ENCODE peak calls at places on chromosomes 12 and 14, in eight cellular contexts. One of them, this sample, is unnamed.

GRCh38 chr12:20601668-20602280 is 93.4 kb upstream of the SLCO1C1 start:
- DNase-seq in stomach: no peak
- DNase-seq in DND-41: no peak
- DNase-seq in thoracic aorta: no peak
- DNase-seq in tibial nerve: no peak
- DNase-seq in CD8-positive, alpha-beta T cell: no peak
- DNase-seq in tibial artery: no peak
- DNase-seq in endodermal cell: no peak
- DNase-seq in this sample: no peak

GRCh38 chr12:77045183-77045582 is 20.2 kb downstream of the E2F7 start:
- DNase-seq in stomach: no peak
- DNase-seq in DND-41: no peak
- DNase-seq in thoracic aorta: no peak
- DNase-seq in tibial nerve: no peak
- DNase-seq in CD8-positive, alpha-beta T cell: no peak
- DNase-seq in tibial artery: no peak
- DNase-seq in endodermal cell: no peak
- DNase-seq in this sample: no peak

GRCh38 chr12:62256408-62257079 is 3.7 kb upstream of the USP15 start:
- DNase-seq in stomach: no peak
- DNase-seq in DND-41: no peak
- DNase-seq in thoracic aorta: no peak
- DNase-seq in tibial nerve: no peak
- DNase-seq in CD8-positive, alpha-beta T cell: no peak
- DNase-seq in tibial artery: no peak
- DNase-seq in endodermal cell: no peak
- DNase-seq in this sample: no peak

GRCh38 chr14:105397350-105397931 is 897 bp upstream of the TEX22 start:
- DNase-seq in stomach: no peak
- DNase-seq in DND-41: no peak
- DNase-seq in thoracic aorta: no peak
- DNase-seq in tibial nerve: no peak
- DNase-seq in CD8-positive, alpha-beta T cell: no peak
- DNase-seq in tibial artery: no peak
- DNase-seq in endodermal cell: no peak
- DNase-seq in this sample: peak; percentile 21

GRCh38 chr14:36655963-36656768 is 5.5 kb upstream of the PAX9 start:
- DNase-seq in stomach: no peak
- DNase-seq in DND-41: no peak
- DNase-seq in thoracic aorta: no peak
- DNase-seq in tibial nerve: no peak
- DNase-seq in CD8-positive, alpha-beta T cell: no peak
- DNase-seq in tibial artery: no peak
- DNase-seq in endodermal cell: peak; percentile 94
- DNase-seq in this sample: no peak

GRCh38 chr12:65535951-65536350 is 257.5 kb downstream of the MSRB3 start:
- DNase-seq in stomach: no peak
- DNase-seq in DND-41: no peak
- DNase-seq in thoracic aorta: no peak
- DNase-seq in tibial nerve: no peak
- DNase-seq in CD8-positive, alpha-beta T cell: no peak
- DNase-seq in tibial artery: no peak
- DNase-seq in endodermal cell: no peak
- DNase-seq in this sample: no peak

GRCh38 chr12:53219956-53220856 is 11.8 kb downstream of the RARG start:
- DNase-seq in stomach: peak; percentile 72
- DNase-seq in DND-41: peak; percentile 63
- DNase-seq in thoracic aorta: no peak
- DNase-seq in tibial nerve: peak; percentile 55
- DNase-seq in CD8-positive, alpha-beta T cell: peak; percentile 82
- DNase-seq in tibial artery: peak; percentile 72
- DNase-seq in endodermal cell: peak; percentile 88
- DNase-seq in this sample: no peak

GRCh38 chr14:75258079-75258802 is 20.4 kb upstream of the FOS start:
- DNase-seq in stomach: peak; percentile 45
- DNase-seq in DND-41: no peak
- DNase-seq in thoracic aorta: no peak
- DNase-seq in tibial nerve: peak; percentile 73
- DNase-seq in CD8-positive, alpha-beta T cell: no peak
- DNase-seq in tibial artery: peak; percentile 82
- DNase-seq in endodermal cell: no peak
- DNase-seq in this sample: no peak

GRCh38 chr12:108633534-108634224 is at the start of gene SELPLG:
- DNase-seq in stomach: peak; percentile 69
- DNase-seq in DND-41: peak; percentile 90
- DNase-seq in thoracic aorta: no peak
- DNase-seq in tibial nerve: peak; percentile 42
- DNase-seq in CD8-positive, alpha-beta T cell: peak; percentile 88
- DNase-seq in tibial artery: peak; percentile 71
- DNase-seq in endodermal cell: no peak
- DNase-seq in this sample: peak; percentile 56

GRCh38 chr14:53924754-53925153 is 31.9 kb downstream of the BMP4 start:
- DNase-seq in stomach: no peak
- DNase-seq in DND-41: no peak
- DNase-seq in thoracic aorta: no peak
- DNase-seq in tibial nerve: no peak
- DNase-seq in CD8-positive, alpha-beta T cell: no peak
- DNase-seq in tibial artery: no peak
- DNase-seq in endodermal cell: no peak
- DNase-seq in this sample: no peak

GRCh38 chr12:124919646-124920352 is 5.3 kb upstream of the UBC start:
- DNase-seq in stomach: no peak
- DNase-seq in DND-41: no peak
- DNase-seq in thoracic aorta: no peak
- DNase-seq in tibial nerve: no peak
- DNase-seq in CD8-positive, alpha-beta T cell: peak; percentile 33
- DNase-seq in tibial artery: no peak
- DNase-seq in endodermal cell: peak; percentile 77
- DNase-seq in this sample: no peak

GRCh38 chr14:23137221-23138172 is 18.4 kb upstream of the CEBPE start:
- DNase-seq in stomach: peak; percentile 71
- DNase-seq in DND-41: no peak
- DNase-seq in thoracic aorta: no peak
- DNase-seq in tibial nerve: no peak
- DNase-seq in CD8-positive, alpha-beta T cell: no peak
- DNase-seq in tibial artery: no peak
- DNase-seq in endodermal cell: no peak
- DNase-seq in this sample: no peak

GRCh38 chr12:21906919-21907642 is 34.1 kb downstream of the ABCC9 start:
- DNase-seq in stomach: no peak
- DNase-seq in DND-41: no peak
- DNase-seq in thoracic aorta: no peak
- DNase-seq in tibial nerve: no peak
- DNase-seq in CD8-positive, alpha-beta T cell: no peak
- DNase-seq in tibial artery: no peak
- DNase-seq in endodermal cell: no peak
- DNase-seq in this sample: no peak

GRCh38 chr12:93243689-93244513 is 133.8 kb upstream of the NUDT4 start:
- DNase-seq in stomach: no peak
- DNase-seq in DND-41: peak; percentile 47
- DNase-seq in thoracic aorta: no peak
- DNase-seq in tibial nerve: peak; percentile 58
- DNase-seq in CD8-positive, alpha-beta T cell: no peak
- DNase-seq in tibial artery: peak; percentile 53
- DNase-seq in endodermal cell: no peak
- DNase-seq in this sample: peak; percentile 17

GRCh38 chr12:1697253-1697652 is 6.4 kb downstream of the ADIPOR2 start:
- DNase-seq in stomach: no peak
- DNase-seq in DND-41: no peak
- DNase-seq in thoracic aorta: no peak
- DNase-seq in tibial nerve: no peak
- DNase-seq in CD8-positive, alpha-beta T cell: no peak
- DNase-seq in tibial artery: no peak
- DNase-seq in endodermal cell: no peak
- DNase-seq in this sample: no peak

GRCh38 chr12:11630046-11630706 is 19.3 kb upstream of the ETV6 start:
- DNase-seq in stomach: peak; percentile 46
- DNase-seq in DND-41: no peak
- DNase-seq in thoracic aorta: no peak
- DNase-seq in tibial nerve: no peak
- DNase-seq in CD8-positive, alpha-beta T cell: no peak
- DNase-seq in tibial artery: no peak
- DNase-seq in endodermal cell: no peak
- DNase-seq in this sample: no peak

GRCh38 chr12:103680591-103681065 is 93.6 kb downstream of the STAB2 start:
- DNase-seq in stomach: no peak
- DNase-seq in DND-41: no peak
- DNase-seq in thoracic aorta: no peak
- DNase-seq in tibial nerve: no peak
- DNase-seq in CD8-positive, alpha-beta T cell: no peak
- DNase-seq in tibial artery: peak; percentile 25
- DNase-seq in endodermal cell: no peak
- DNase-seq in this sample: peak; percentile 55

GRCh38 chr14:76918751-76919421 is 92.7 kb downstream of the LRRC74A start:
- DNase-seq in stomach: peak; percentile 97
- DNase-seq in DND-41: peak; percentile 50
- DNase-seq in thoracic aorta: peak; percentile 88
- DNase-seq in tibial nerve: peak; percentile 91
- DNase-seq in CD8-positive, alpha-beta T cell: no peak
- DNase-seq in tibial artery: peak; percentile 96
- DNase-seq in endodermal cell: peak; percentile 91
- DNase-seq in this sample: peak; percentile 93

DNA sequence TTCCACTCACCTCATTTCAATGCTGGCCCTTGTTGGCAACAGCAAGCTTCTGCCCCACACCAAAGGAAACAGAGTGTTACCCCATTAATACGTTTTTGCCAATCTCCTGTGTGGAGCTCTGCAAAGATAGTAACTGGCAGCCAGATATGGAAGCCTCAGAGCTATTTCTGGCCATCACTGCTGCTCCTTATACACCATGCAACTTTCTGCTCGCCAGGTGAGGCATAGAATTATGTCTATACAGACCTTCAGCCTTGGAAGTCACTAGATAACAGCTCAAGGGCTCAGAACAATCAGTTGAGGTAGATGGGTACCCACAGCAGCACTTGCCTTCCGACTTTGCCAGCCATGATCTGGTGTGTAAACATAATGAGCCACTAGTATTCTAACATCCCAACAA is 214.8 kb upstream of the ALG10B start:
- DNase-seq in stomach: no peak
- DNase-seq in DND-41: no peak
- DNase-seq in thoracic aorta: no peak
- DNase-seq in tibial nerve: no peak
- DNase-seq in CD8-positive, alpha-beta T cell: no peak
- DNase-seq in tibial artery: no peak
- DNase-seq in endodermal cell: no peak
- DNase-seq in this sample: no peak
- H3K4me1 ChIP-seq in stomach: no peaks in the 10 kb centered on the region
- H3K4me1 ChIP-seq in DND-41: no peaks in the 10 kb centered on the region
- H3K4me1 ChIP-seq in thoracic aorta: no peaks in the 10 kb centered on the region
- H3K4me1 ChIP-seq in tibial nerve: no peaks in the 10 kb centered on the region
- H3K4me1 ChIP-seq in CD8-positive, alpha-beta T cell: no peaks in the 10 kb centered on the region
- H3K4me1 ChIP-seq in tibial artery: no peaks in the 10 kb centered on the region
- H3K4me1 ChIP-seq in endodermal cell: no peaks in the 10 kb centered on the region
- H3K4me1 ChIP-seq in this sample: no peaks in the 10 kb centered on the region

GRCh38 chr14:45112886-45113772 is 21.2 kb downstream of the FKBP3 start:
- DNase-seq in stomach: no peak
- DNase-seq in DND-41: no peak
- DNase-seq in thoracic aorta: no peak
- DNase-seq in tibial nerve: no peak
- DNase-seq in CD8-positive, alpha-beta T cell: no peak
- DNase-seq in tibial artery: no peak
- DNase-seq in endodermal cell: no peak
- DNase-seq in this sample: no peak

GRCh38 chr14:45114327-45114726 is 20.0 kb downstream of the FKBP3 start:
- DNase-seq in stomach: no peak
- DNase-seq in DND-41: no peak
- DNase-seq in thoracic aorta: no peak
- DNase-seq in tibial nerve: no peak
- DNase-seq in CD8-positive, alpha-beta T cell: no peak
- DNase-seq in tibial artery: no peak
- DNase-seq in endodermal cell: no peak
- DNase-seq in this sample: no peak

GRCh38 chr14:45120109-45120508 is 14.2 kb downstream of the FKBP3 start:
- DNase-seq in stomach: no peak
- DNase-seq in DND-41: no peak
- DNase-seq in thoracic aorta: no peak
- DNase-seq in tibial nerve: no peak
- DNase-seq in CD8-positive, alpha-beta T cell: no peak
- DNase-seq in tibial artery: no peak
- DNase-seq in endodermal cell: no peak
- DNase-seq in this sample: no peak

GRCh38 chr14:45118594-45118993 is 15.7 kb downstream of the FKBP3 start:
- DNase-seq in stomach: no peak
- DNase-seq in DND-41: no peak
- DNase-seq in thoracic aorta: no peak
- DNase-seq in tibial nerve: no peak
- DNase-seq in CD8-positive, alpha-beta T cell: no peak
- DNase-seq in tibial artery: no peak
- DNase-seq in endodermal cell: no peak
- DNase-seq in this sample: no peak
- H3K36me3 ChIP-seq in stomach: peaks cover 100% of the 10 kb centered on the region
- H3K36me3 ChIP-seq in DND-41: peaks cover 89% of the 10 kb centered on the region
- H3K36me3 ChIP-seq in thoracic aorta: peaks cover 26% of the 10 kb centered on the region
- H3K36me3 ChIP-seq in tibial nerve: peaks cover 93% of the 10 kb centered on the region
- H3K36me3 ChIP-seq in CD8-positive, alpha-beta T cell: peaks cover 25% of the 10 kb centered on the region
- H3K36me3 ChIP-seq in tibial artery: peaks cover 98% of the 10 kb centered on the region
- H3K36me3 ChIP-seq in endodermal cell: peaks cover 95% of the 10 kb centered on the region
- H3K36me3 ChIP-seq in this sample: peaks cover 71% of the 10 kb centered on the region

DNA sequence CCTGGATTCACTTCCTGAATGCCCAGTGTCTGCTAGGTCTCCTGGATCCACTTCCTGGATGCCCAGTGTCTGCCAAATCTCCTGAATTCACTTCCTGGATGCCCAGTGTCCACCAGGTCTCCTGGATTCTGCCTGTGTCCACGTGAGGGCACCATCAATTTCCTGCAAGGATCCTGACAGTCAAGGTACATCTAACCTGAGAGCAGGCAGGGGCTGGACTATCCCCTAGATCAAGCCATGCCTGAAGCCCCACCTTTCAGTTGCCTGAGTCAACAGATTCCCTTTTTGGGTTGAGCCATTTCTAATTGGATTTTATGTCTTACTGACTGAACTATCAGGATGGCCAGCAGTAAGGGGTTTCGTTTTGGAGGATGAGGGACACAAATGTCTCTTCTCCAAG is 49.5 kb downstream of the GALNT9 start:
- DNase-seq in stomach: no peak
- DNase-seq in DND-41: no peak
- DNase-seq in thoracic aorta: no peak
- DNase-seq in tibial nerve: no peak
- DNase-seq in CD8-positive, alpha-beta T cell: no peak
- DNase-seq in tibial artery: no peak
- DNase-seq in endodermal cell: no peak
- DNase-seq in this sample: no peak
- TF ChIP-seq CTCF in stomach: no peak
- TF ChIP-seq CTCF in DND-41: no peak
- TF ChIP-seq CTCF in thoracic aorta: no peak
- TF ChIP-seq CTCF in tibial nerve: no peak
- TF ChIP-seq CTCF in CD8-positive, alpha-beta T cell: no peak
- TF ChIP-seq CTCF in tibial artery: no peak
- TF ChIP-seq CTCF in endodermal cell: no peak
- TF ChIP-seq CTCF in this sample: no peak

DNA sequence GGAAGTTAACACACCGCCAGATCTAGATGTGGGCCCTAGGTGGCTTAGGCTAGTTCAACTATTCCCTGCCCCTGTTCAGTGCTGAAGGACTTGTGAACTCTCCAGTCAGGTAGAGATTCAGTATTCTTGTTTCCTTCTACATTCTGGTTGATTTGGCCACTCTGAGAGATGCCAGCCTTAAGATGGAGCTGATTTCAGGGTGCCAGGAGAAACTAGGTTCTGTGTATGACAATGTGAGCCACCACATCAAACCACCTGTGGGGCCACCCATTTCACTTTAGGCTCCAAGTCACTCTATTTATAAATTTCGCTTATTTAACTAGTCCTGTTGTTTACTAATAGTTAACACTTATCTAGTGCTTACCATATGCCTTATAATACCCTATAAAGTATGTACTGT is 26.0 kb downstream of the FRMD6 start:
- DNase-seq in stomach: no peak
- DNase-seq in DND-41: no peak
- DNase-seq in thoracic aorta: no peak
- DNase-seq in tibial nerve: no peak
- DNase-seq in CD8-positive, alpha-beta T cell: no peak
- DNase-seq in tibial artery: no peak
- DNase-seq in endodermal cell: no peak
- DNase-seq in this sample: no peak
- H3K4me1 ChIP-seq in stomach: peaks cover 12% of the 10 kb centered on the region
- H3K4me1 ChIP-seq in DND-41: no peaks in the 10 kb centered on the region
- H3K4me1 ChIP-seq in thoracic aorta: peaks cover 19% of the 10 kb centered on the region
- H3K4me1 ChIP-seq in tibial nerve: peaks cover 87% of the 10 kb centered on the region
- H3K4me1 ChIP-seq in CD8-positive, alpha-beta T cell: no peaks in the 10 kb centered on the region
- H3K4me1 ChIP-seq in tibial artery: peaks cover 35% of the 10 kb centered on the region
- H3K4me1 ChIP-seq in endodermal cell: peaks cover 10% of the 10 kb centered on the region
- H3K4me1 ChIP-seq in this sample: peaks cover 3% of the 10 kb centered on the region